ENCODE peak calls at places on chromosomes 16 and 17, in six cellular contexts. L, E, A, C, O and B are unnamed samples.

GRCh38 chr16:55540221-55540620 is 26.3 kb upstream of the CAPNS2 start:
- DNase-seq in E (no peak), L (no peak), A (no peak), O (no peak), C (no peak), B (no peak)

GRCh38 chr17:72916991-72917390 is 175.5 kb downstream of the SLC39A11 start:
- DNase-seq in E (no peak), L (no peak), O (no peak), C (no peak), A (no peak), B (no peak)

GRCh38 chr16:49335828-49336227 is 37.8 kb upstream of the C16orf78 start:
- DNase-seq in E (no peak), L (no peak), C (no peak), O (no peak), A (no peak), B (no peak)

GRCh38 chr16:86843812-86844211 is 265.5 kb downstream of the FOXL1 start:
- DNase-seq in O (no peak), L (no peak), A (no peak), C (no peak), E (no peak), B (no peak)

GRCh38 chr17:34254651-34255380 is at the start of gene CCL2:
- DNase-seq in O (peak), C (peak), A (peak), L (peak), E (peak), B (no peak)

GRCh38 chr16:81181013-81181720 is 57.3 kb upstream of the BCO1 start:
- DNase-seq in L (peak), E (peak), A (peak), C (peak), O (peak), B (peak)

GRCh38 chr16:67191995-67192681 is at the start of gene E2F4:
- DNase-seq in C (peak), A (peak), L (peak), O (peak), E (peak), B (peak)

GRCh38 chr16:86680137-86680536 is 101.8 kb downstream of the FOXL1 start:
- DNase-seq in O (peak), A (no peak), L (no peak), C (peak), E (no peak), B (peak)

GRCh38 chr17:17749921-17750320 is 68.7 kb downstream of the RAI1 start:
- DNase-seq in A (peak), O (peak), L (no peak), E (no peak), C (peak), B (no peak)

GRCh38 chr16:68715471-68715870 is 21.6 kb upstream of the CDH1 start:
- DNase-seq in L (no peak), A (no peak), C (no peak), O (no peak), E (no peak), B (no peak)

GRCh38 chr16:4494746-4495490 is 18.7 kb downstream of the HMOX2 start:
- DNase-seq in L (no peak), A (no peak), C (peak), O (peak), E (no peak), B (no peak)

GRCh38 chr17:20009302-20010098 is at the start of gene SPECC1:
- DNase-seq in L (peak), A (peak), C (peak), O (no peak), E (peak), B (peak)

GRCh38 chr17:78937561-78937960 is 12.4 kb upstream of the TIMP2 start:
- DNase-seq in A (no peak), L (no peak), O (no peak), E (no peak), C (no peak), B (no peak)

GRCh38 chr16:8663192-8664089 is 11.0 kb upstream of the ABAT start:
- DNase-seq in C (no peak), A (no peak), L (no peak), E (no peak), O (no peak), B (no peak)

GRCh38 chr16:68806422-68806821 is 36.9 kb upstream of the TANGO6 start:
- DNase-seq in A (no peak), O (no peak), L (no peak), C (no peak), E (no peak), B (no peak)

GRCh38 chr17:828761-829160 is 46.6 kb downstream of the MRM3 start:
- DNase-seq in E (no peak), A (no peak), L (no peak), C (no peak), O (peak), B (no peak)

GRCh38 chr17:77644981-77645380 is 313.5 kb upstream of the TNRC6C start:
- DNase-seq in C (no peak), O (no peak), A (no peak), L (no peak), E (no peak), B (no peak)

GRCh38 chr17:9291912-9292562 is 270.7 kb downstream of the NTN1 start:
- DNase-seq in E (no peak), O (peak), C (peak), L (peak), A (peak), B (peak)

GRCh38 chr17:50708050-50709000 is 611 bp upstream of the ANKRD40 start:
- DNase-seq in A (no peak), C (no peak), O (peak), E (no peak), L (no peak), B (no peak)

GRCh38 chr17:61478790-61479492 is 26.7 kb downstream of the TBX4 start:
- DNase-seq in L (peak), C (no peak), A (no peak), E (no peak), O (no peak), B (no peak)

GRCh38 chr16:84992700-84993075 is 18.6 kb downstream of the ZDHHC7 start:
- DNase-seq in E (no peak), C (no peak), L (no peak), A (no peak), O (peak), B (no peak)

GRCh38 chr17:6551909-6552768 is 4.2 kb downstream of the PITPNM3 start:
- DNase-seq in C (no peak), L (no peak), O (no peak), E (peak), A (no peak), B (no peak)

GRCh38 chr17:55763856-55764255 is 13.0 kb downstream of the PCTP start:
- DNase-seq in C (no peak), O (no peak), A (no peak), E (no peak), L (no peak), B (no peak)

GRCh38 chr17:21418446-21419298 is 42.5 kb downstream of the KCNJ12 start:
- DNase-seq in L (no peak), O (no peak), E (no peak), C (no peak), A (no peak), B (no peak)

GRCh38 chr17:42845918-42846593 is 1.7 kb downstream of the AOC2 start:
- DNase-seq in L (no peak), E (no peak), A (no peak), O (no peak), C (no peak), B (peak)

GRCh38 chr17:44518032-44518431 is 14.8 kb upstream of the GPATCH8 start:
- DNase-seq in E (no peak), A (no peak), L (no peak), O (peak), C (peak), B (no peak)

GRCh38 chr17:63249256-63250006 is 196.7 kb downstream of the CYB561 start:
- DNase-seq in C (no peak), E (no peak), A (no peak), L (no peak), O (no peak), B (no peak)

GRCh38 chr16:85664580-85665372 is 24.0 kb downstream of the GINS2 start:
- DNase-seq in A (no peak), C (no peak), L (no peak), E (no peak), O (no peak), B (no peak)

GRCh38 chr16:71965223-71965622 is 35.0 kb downstream of the PKD1L3 start:
- DNase-seq in L (no peak), E (no peak), C (no peak), A (no peak), O (no peak), B (no peak)

GRCh38 chr17:16878084-16878483 is 93.8 kb downstream of the TNFRSF13B start:
- DNase-seq in E (no peak), O (no peak), A (no peak), C (no peak), L (no peak), B (no peak)

GRCh38 chr17:17661134-17661533 is 20.1 kb upstream of the RAI1 start:
- DNase-seq in A (no peak), L (no peak), C (no peak), E (no peak), O (no peak), B (no peak)

GRCh38 chr17:17748604-17749003 is 67.3 kb downstream of the RAI1 start:
- DNase-seq in L (no peak), C (no peak), O (no peak), E (no peak), A (no peak), B (no peak)

GRCh38 chr16:12489362-12489761 is 314.3 kb downstream of the CPPED1 start:
- DNase-seq in A (no peak), O (no peak), E (no peak), L (no peak), C (no peak), B (no peak)

GRCh38 chr16:83438326-83438725 is 369.5 kb upstream of the HSBP1 start:
- DNase-seq in A (no peak), L (no peak), O (no peak), C (no peak), E (no peak), B (no peak)

GRCh38 chr17:17877548-17878358 is 41.0 kb upstream of the SREBF1 start:
- DNase-seq in L (peak), O (peak), A (no peak), C (peak), E (peak), B (no peak)